ENCODE peak calls at places on chromosomes 12 and 14, in nine cellular contexts. P is AG04450, G is tibial nerve, F is colonic mucosa, N is H1, O is spleen, W is PC-3, U is cardiac muscle cell, J is psoas muscle. S is an unnamed sample.

GRCh38 chr14:89956294-89957009 is 725 bp downstream of the TDP1 start:
- DNase-seq in J (peak; percentile 70), U (peak; percentile 8), W (peak; percentile 87), F (peak; percentile 68), N (no peak), P (peak; percentile 56), G (no peak), O (peak; percentile 92), S (peak; percentile 54)

GRCh38 chr12:87827638-87828264 is 201.4 kb downstream of the C12orf50 start:
- DNase-seq in U (no peak), J (no peak), G (no peak), P (peak; percentile 32), N (no peak), O (no peak), W (peak; percentile 76), F (no peak), S (no peak)

GRCh38 chr14:92513204-92513965 is at the start of gene RIN3:
- DNase-seq in F (peak; percentile 52), W (peak; percentile 16), N (peak; percentile 72), O (peak; percentile 94), U (peak; percentile 69), G (no peak), J (peak; percentile 61), P (peak; percentile 27), S (peak; percentile 61)

GRCh38 chr12:19506497-19506896 is 67.2 kb downstream of the AEBP2 start:
- DNase-seq in W (no peak), G (no peak), F (no peak), N (no peak), P (no peak), J (no peak), O (no peak), U (no peak), S (no peak)

GRCh38 chr12:131091976-131092691 is 138.4 kb downstream of the ADGRD1 start:
- DNase-seq in O (peak; percentile 67), F (no peak), W (no peak), N (no peak), G (peak; percentile 7), P (no peak), J (no peak), U (no peak), S (no peak)

GRCh38 chr12:110200124-110200417 is 75.9 kb downstream of the IFT81 start:
- DNase-seq in P (no peak), U (no peak), W (peak; percentile 52), G (no peak), J (no peak), F (no peak), N (no peak), O (no peak), S (no peak)

GRCh38 chr12:41228066-41228820 is 40.1 kb downstream of the PDZRN4 start:
- DNase-seq in G (no peak), F (no peak), W (no peak), O (no peak), P (no peak), N (no peak), J (no peak), U (no peak), S (no peak)

GRCh38 chr14:79418649-79419415 is 792.5 kb downstream of the DIO2 start:
- DNase-seq in G (no peak), F (no peak), W (no peak), N (no peak), J (no peak), U (no peak), P (no peak), O (no peak), S (no peak)

GRCh38 chr12:4120316-4120920 is 153.1 kb upstream of the CCND2 start:
- DNase-seq in U (no peak), W (no peak), G (no peak), J (no peak), F (peak; percentile 10), N (peak; percentile 11), O (no peak), P (no peak), S (no peak)

GRCh38 chr14:104440297-104440956 is 139.1 kb upstream of the C14orf180 start:
- DNase-seq in U (no peak), P (no peak), O (no peak), G (no peak), W (no peak), F (no peak), N (no peak), J (no peak), S (peak; percentile 23)

GRCh38 chr14:104442611-104443390 is 136.8 kb upstream of the C14orf180 start:
- DNase-seq in N (peak; percentile 48), O (peak; percentile 67), U (no peak), W (no peak), P (no peak), F (peak; percentile 11), G (no peak), J (no peak), S (peak; percentile 19)

GRCh38 chr14:104439625-104440024 is 139.9 kb upstream of the C14orf180 start:
- DNase-seq in G (no peak), P (no peak), F (no peak), J (no peak), U (no peak), N (no peak), W (no peak), O (no peak), S (peak; percentile 9)

GRCh38 chr14:104442107-104442551 is 137.4 kb upstream of the C14orf180 start:
- DNase-seq in U (no peak), J (no peak), F (peak; percentile 5), G (no peak), P (no peak), N (peak; percentile 45), W (no peak), O (peak; percentile 64), S (peak; percentile 23)

GRCh38 chr14:104441275-104442106 is 138.1 kb upstream of the C14orf180 start:
- DNase-seq in G (no peak), U (no peak), J (no peak), W (no peak), N (peak; percentile 27), F (peak; percentile 7), O (peak; percentile 60), P (no peak), S (peak; percentile 28)
- TF ChIP-seq CTCF in G (no peak), U (no peak), J (no peak), W (no peak), N (no peak), F (no peak), O (no peak), P (no peak), S (no peak)

DNA sequence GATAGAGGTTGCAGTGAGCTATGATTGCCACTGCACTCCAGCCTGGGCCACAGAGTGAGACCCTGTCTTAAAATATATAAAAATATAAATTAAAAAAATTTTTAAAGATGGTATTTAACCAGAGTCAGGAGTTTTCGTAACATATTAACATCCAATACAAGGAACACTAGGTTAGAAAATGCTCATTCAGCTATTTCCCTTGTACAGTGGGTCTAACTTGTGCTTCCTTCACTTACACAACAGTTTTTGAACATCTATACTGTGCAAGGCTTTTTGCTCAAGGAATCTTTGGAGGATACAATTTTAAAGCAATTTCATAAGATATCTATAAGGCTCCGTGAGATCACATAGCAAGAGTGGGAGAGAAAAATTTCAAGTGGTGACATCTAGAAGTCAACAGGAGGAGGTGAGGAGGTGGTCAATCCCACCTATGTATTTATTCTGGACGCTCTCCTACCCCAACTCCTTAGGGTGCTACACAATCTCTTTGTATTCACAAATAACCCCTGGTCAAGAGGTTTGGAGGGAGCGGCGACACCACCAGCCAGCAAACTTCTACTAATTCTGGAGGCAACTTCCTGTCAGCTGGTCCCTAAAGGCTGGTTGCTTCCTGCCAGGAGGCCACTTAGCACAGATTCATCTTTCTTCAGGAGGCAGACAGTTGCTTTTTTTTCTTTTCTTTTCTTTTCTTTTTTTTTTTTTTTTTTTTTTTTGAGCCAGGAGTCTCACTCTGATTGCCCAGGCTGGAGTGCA is 22.2 kb downstream of the DUSP16 start:
- DNase-seq in G (no peak), J (no peak), O (no peak), P (no peak), F (no peak), W (no peak), N (no peak), U (no peak), S (no peak)
- H3K9me3 ChIP-seq in G (no peaks in the 10 kb centered on the region), J (no peaks in the 10 kb centered on the region), O (no peaks in the 10 kb centered on the region), P (no peaks in the 10 kb centered on the region), F (no peaks in the 10 kb centered on the region), W (no peaks in the 10 kb centered on the region), N (no peaks in the 10 kb centered on the region), U (no peaks in the 10 kb centered on the region), S (no peaks in the 10 kb centered on the region)

GRCh38 chr12:47649381-47649780 is 56.4 kb downstream of the RPAP3 start:
- DNase-seq in O (no peak), F (no peak), J (no peak), G (no peak), W (no peak), P (no peak), U (no peak), N (no peak), S (no peak)

GRCh38 chr12:47652491-47653234 is 53.2 kb downstream of the RPAP3 start:
- DNase-seq in U (no peak), N (no peak), W (no peak), P (no peak), G (no peak), F (peak; percentile 25), J (no peak), O (no peak), S (no peak)

GRCh38 chr12:47650469-47650868 is 55.4 kb downstream of the RPAP3 start:
- DNase-seq in N (no peak), P (no peak), G (no peak), W (peak; percentile 57), F (no peak), J (no peak), U (no peak), O (no peak), S (no peak)

GRCh38 chr12:47648056-47648579 is 57.7 kb downstream of the RPAP3 start:
- DNase-seq in O (no peak), N (no peak), J (no peak), U (no peak), F (no peak), P (no peak), W (no peak), G (no peak), S (no peak)

DNA sequence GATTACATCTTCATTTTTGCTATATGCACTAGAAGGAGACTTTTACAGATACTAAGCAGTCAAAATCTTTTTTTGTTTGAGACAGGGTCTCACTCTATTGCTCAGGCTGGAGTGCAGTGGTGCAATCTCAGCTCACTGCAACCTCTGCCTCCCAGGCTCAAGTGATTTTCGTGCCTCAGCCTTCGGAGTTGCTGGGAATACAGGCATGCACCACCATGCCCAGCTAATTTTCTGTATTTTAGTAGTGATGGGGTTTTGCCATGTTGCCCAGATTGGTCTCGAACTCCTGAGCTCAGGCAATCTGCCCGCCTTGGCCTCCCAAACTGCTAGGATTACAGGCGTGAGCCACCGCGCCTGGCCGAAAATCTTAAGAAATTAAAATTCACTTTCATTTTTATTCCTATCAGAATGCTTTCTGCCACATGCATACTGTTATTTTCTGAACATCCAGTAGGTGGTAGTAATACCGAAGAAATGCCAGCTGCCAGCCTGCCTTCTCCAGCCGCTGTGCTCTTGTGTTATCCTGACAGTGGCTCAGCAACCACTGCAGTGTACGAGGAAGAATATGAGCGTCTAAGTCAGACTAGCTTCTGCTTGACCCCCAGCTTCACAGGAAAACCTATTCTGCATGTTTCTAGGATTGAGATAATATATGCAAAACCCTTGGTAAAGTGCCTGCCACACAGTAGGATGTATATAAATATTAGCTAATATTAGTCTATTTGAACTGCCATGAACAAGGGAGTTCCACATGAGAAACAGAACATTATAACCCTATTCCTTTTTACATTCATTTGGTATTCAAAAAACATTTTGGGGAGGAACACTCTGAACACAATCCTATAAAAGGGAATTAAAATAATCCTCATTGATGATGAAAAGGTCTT is 54.2 kb downstream of the RPAP3 start:
- DNase-seq in G (peak; percentile 25), J (peak; percentile 30), F (peak; percentile 46), N (no peak), O (peak; percentile 82), U (peak; percentile 84), W (peak; percentile 82), P (peak; percentile 42), S (peak; percentile 61)
- H3K27ac ChIP-seq in G (no peak overlapping the region), J (no peak overlapping the region), F (no peak overlapping the region), N (no peak overlapping the region), O (peak overlapping the region; percentile 41), U (peak overlapping the region; percentile 39), W (no peak overlapping the region), P (no peak overlapping the region), S (no peak overlapping the region)

GRCh38 chr14:104701383-104702076 is 12.1 kb downstream of the INF2 start:
- DNase-seq in G (no peak), U (no peak), W (no peak), O (no peak), F (no peak), N (no peak), P (no peak), J (no peak), S (no peak)
- TF ChIP-seq CTCF in G (no peak), U (no peak), W (no peak), O (no peak), F (no peak), N (no peak), P (no peak), J (no peak), S (no peak)